ENCODE peak calls at places on chromosomes 4 and X, in eight cellular contexts. H is K562, Z is esophagus squamous epithelium, T is Panc1, I is MM.1S, L is fibroblast of lung, K is HCT116, R is hepatocyte. U is an unnamed sample.

GRCh38 chr4:150986085-150986484 is 29.0 kb downstream of the LRBA start:
- DNase-seq in L (no peak), K (no peak), Z (no peak), H (no peak), R (no peak), T (no peak), I (no peak), U (no peak)

GRCh38 chrX:117376460-117376859 is 740.1 kb downstream of the KLHL13 start:
- DNase-seq in H (no peak), I (no peak), R (peak), K (peak), T (peak), L (no peak), Z (no peak), U (peak)

GRCh38 chrX:155070038-155070437 is 898 bp downstream of the CMC4 start:
- DNase-seq in K (no peak), Z (no peak), R (no peak), I (no peak), H (no peak), L (no peak), T (no peak), U (no peak)

GRCh38 chr4:66911898-66912297 is 633.4 kb downstream of the CENPC start:
- DNase-seq in L (peak), K (no peak), H (no peak), Z (no peak), T (no peak), R (no peak), I (peak), U (peak)

GRCh38 chr4:7701866-7702649 is 237.6 kb downstream of the AFAP1 start:
- DNase-seq in I (no peak), H (no peak), T (no peak), R (no peak), K (no peak), L (no peak), Z (no peak), U (peak)

GRCh38 chrX:133053854-133054565 is 42.9 kb downstream of the USP26 start:
- DNase-seq in K (no peak), H (no peak), L (peak), I (no peak), R (no peak), Z (no peak), T (no peak), U (peak)

GRCh38 chr4:180665994-180666818 is 1577.0 kb upstream of the TENM3 start:
- DNase-seq in I (peak), Z (no peak), R (peak), K (peak), T (peak), L (peak), H (peak), U (peak)

GRCh38 chrX:133229361-133229760 is 11.2 kb upstream of the TFDP3 start:
- DNase-seq in L (peak), K (peak), Z (no peak), H (no peak), I (no peak), T (peak), R (peak), U (peak)

GRCh38 chrX:41779058-41779564 is 55.1 kb downstream of the GPR82 start:
- DNase-seq in T (peak), R (peak), L (peak), H (no peak), Z (no peak), I (no peak), K (peak), U (peak)

GRCh38 chr4:7513731-7514130 is 79.0 kb upstream of the PSAPL1 start:
- DNase-seq in Z (no peak), I (no peak), R (peak), H (no peak), T (no peak), L (peak), K (no peak), U (no peak)

GRCh38 chr4:173237722-173238121 is 69.1 kb downstream of the GALNT7 start:
- DNase-seq in H (no peak), L (no peak), K (no peak), T (no peak), I (no peak), Z (no peak), R (no peak), U (no peak)

GRCh38 chr4:72077346-72077745 is 45.5 kb downstream of the NPFFR2 start:
- DNase-seq in L (peak), H (no peak), Z (no peak), I (no peak), R (no peak), K (no peak), T (no peak), U (no peak)

GRCh38 chr4:73222466-73223257 is 35.9 kb downstream of the ANKRD17 start:
- DNase-seq in L (peak), R (peak), K (peak), H (peak), T (peak), I (peak), Z (peak), U (peak)

GRCh38 chr4:156634612-156635011 is 337.0 kb downstream of the PDGFC start:
- DNase-seq in K (no peak), H (no peak), Z (no peak), L (peak), I (no peak), T (no peak), R (no peak), U (no peak)

GRCh38 chrX:121902463-121902862 is 855.1 kb downstream of the GLUD2 start:
- DNase-seq in T (no peak), L (peak), Z (no peak), R (no peak), H (no peak), K (no peak), I (no peak), U (no peak)

GRCh38 chr4:86935499-86935832 is 655 bp downstream of the AFF1 start:
- DNase-seq in R (no peak), I (peak), K (no peak), T (no peak), Z (peak), L (no peak), H (no peak), U (no peak)

GRCh38 chr4:148962539-148963290 is 520.5 kb upstream of the NR3C2 start:
- DNase-seq in L (peak), K (no peak), H (no peak), T (no peak), I (no peak), Z (no peak), R (no peak), U (peak)

GRCh38 chr4:153465583-153465921 is 608 bp upstream of the TMEM131L start:
- DNase-seq in L (peak), I (peak), H (peak), K (peak), R (peak), Z (peak), T (no peak), U (no peak)

GRCh38 chrX:41781500-41781899 is 57.5 kb downstream of the GPR82 start:
- DNase-seq in H (peak), T (peak), K (peak), I (peak), R (peak), Z (no peak), L (peak), U (peak)

GRCh38 chrX:28312259-28312658 is 275.0 kb upstream of the IL1RAPL1 start:
- DNase-seq in H (no peak), I (no peak), L (no peak), R (no peak), T (no peak), Z (no peak), K (no peak), U (no peak)

GRCh38 chrX:110408949-110409588 is 50.4 kb downstream of the RTL9 start:
- DNase-seq in H (peak), R (no peak), L (no peak), Z (no peak), K (no peak), T (no peak), I (no peak), U (no peak)

GRCh38 chrX:15436220-15436619 is 52.0 kb upstream of the VEGFD start:
- DNase-seq in I (no peak), K (no peak), R (no peak), Z (no peak), L (no peak), T (no peak), H (no peak), U (no peak)

GRCh38 chr4:108204518-108204917 is 35.8 kb upstream of the LEF1 start:
- DNase-seq in H (no peak), R (no peak), K (no peak), Z (no peak), L (peak), T (no peak), I (no peak), U (peak)

GRCh38 chr4:65007841-65008439 is 598.7 kb upstream of the TECRL start:
- DNase-seq in H (peak), I (peak), R (peak), T (no peak), Z (no peak), K (peak), L (peak), U (peak)

GRCh38 chrX:40209951-40210617 is 112.3 kb upstream of the BCOR start:
- DNase-seq in T (no peak), Z (no peak), L (peak), K (no peak), H (no peak), R (no peak), I (no peak), U (peak)

GRCh38 chr4:118285931-118286330 is 66.9 kb downstream of the PRSS12 start:
- DNase-seq in R (no peak), K (no peak), Z (no peak), I (no peak), H (no peak), T (no peak), L (no peak), U (peak)

GRCh38 chrX:40996886-40997530 is 88.2 kb upstream of the USP9X start:
- DNase-seq in L (peak), R (peak), I (no peak), K (peak), T (no peak), Z (no peak), H (peak), U (peak)

GRCh38 chr4:147626903-147627302 is 9.7 kb downstream of the TMEM184C start:
- DNase-seq in T (no peak), H (no peak), I (no peak), L (no peak), K (no peak), Z (no peak), R (no peak), U (no peak)

GRCh38 chrX:1871887-1872286 is 257.0 kb downstream of the ASMT start:
- DNase-seq in L (no peak), H (no peak), K (no peak), R (no peak), Z (no peak), I (no peak), T (no peak), U (no peak)

GRCh38 chr4:21952549-21952948 is 4.0 kb upstream of the KCNIP4 start:
- DNase-seq in T (no peak), I (no peak), H (no peak), Z (no peak), L (no peak), K (no peak), R (no peak), U (no peak)

GRCh38 chr4:21946858-21947257 is 1.7 kb downstream of the KCNIP4 start:
- DNase-seq in L (no peak), T (no peak), Z (no peak), H (no peak), K (no peak), R (no peak), I (no peak), U (no peak)

GRCh38 chr4:21948347-21949072 is at the start of gene KCNIP4:
- DNase-seq in K (no peak), I (peak), Z (no peak), H (no peak), T (no peak), R (peak), L (peak), U (no peak)

GRCh38 chr4:21949073-21949457 is 493 bp upstream of the KCNIP4 start:
- DNase-seq in R (peak), T (no peak), L (peak), I (no peak), K (no peak), Z (no peak), H (no peak), U (no peak)

GRCh38 chr4:21947768-21948346 is 715 bp downstream of the KCNIP4 start:
- DNase-seq in I (no peak), H (no peak), T (no peak), Z (no peak), R (no peak), L (no peak), K (no peak), U (no peak)
- H3K4me3 ChIP-seq in I (peak), H (no peak), T (peak), Z (peak), R (no peak), L (no peak), K (no peak), U (no peak)

DNA sequence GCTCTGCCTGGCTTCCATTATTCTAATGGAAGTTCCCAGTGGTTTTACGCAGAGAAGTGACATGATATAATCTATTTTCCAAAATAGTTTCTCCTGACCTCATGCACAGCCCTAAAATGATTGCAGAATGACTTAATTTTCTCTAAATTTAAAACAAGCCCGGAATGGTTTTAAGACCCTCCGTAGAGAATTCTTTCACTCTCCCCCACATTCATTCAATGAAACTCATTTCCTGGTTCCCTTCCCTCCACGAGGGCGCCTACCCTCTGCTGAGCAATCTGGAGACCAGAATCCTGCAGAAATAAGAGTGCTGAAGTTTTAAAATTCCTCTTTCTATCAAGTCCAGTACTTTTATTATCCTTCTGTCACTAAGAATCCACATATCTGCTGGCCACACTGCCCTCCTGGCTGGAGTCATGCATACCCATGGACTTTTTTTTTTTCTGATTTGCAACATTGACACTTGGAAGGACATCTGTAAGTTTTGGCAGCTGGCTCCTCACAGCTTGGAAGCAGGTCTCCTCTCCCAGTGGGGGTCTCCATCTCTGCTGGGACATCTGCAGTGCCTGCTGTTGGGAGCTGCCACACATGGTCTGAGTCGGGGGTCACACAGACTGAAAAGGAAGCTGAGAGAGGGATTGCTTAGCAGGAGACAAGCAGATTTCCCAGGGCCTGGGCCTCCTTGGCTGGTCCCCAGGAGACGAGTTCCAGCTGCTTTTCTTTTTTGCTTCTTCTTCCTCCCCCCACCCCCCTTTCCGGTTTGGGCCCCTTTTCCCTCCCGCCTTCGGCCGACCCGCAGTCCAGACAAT is 86.1 kb downstream of the SOWAHB start:
- DNase-seq in L (peak), R (peak), H (no peak), I (no peak), Z (no peak), K (no peak), T (no peak), U (no peak)
- TF ChIP-seq CTCF in L (no peak), R (no peak), H (no peak), I (no peak), Z (no peak), K (no peak), T (no peak), U (no peak)

GRCh38 chrX:22136711-22137110 is 104.6 kb downstream of the PHEX start:
- DNase-seq in I (no peak), R (no peak), Z (no peak), K (no peak), H (no peak), T (no peak), L (no peak), U (no peak)
- H3K4me3 ChIP-seq in I (no peak), R (no peak), Z (no peak), K (no peak), H (no peak), T (no peak), L (no peak), U (peak)

GRCh38 chr4:83643036-83643435 is 107.1 kb downstream of the GPAT3 start:
- DNase-seq in I (no peak), H (no peak), L (no peak), R (no peak), Z (no peak), T (no peak), K (no peak), U (no peak)

GRCh38 chr4:83636930-83637329 is 101.0 kb downstream of the GPAT3 start:
- DNase-seq in K (no peak), T (no peak), L (no peak), Z (no peak), R (no peak), H (no peak), I (no peak), U (no peak)

GRCh38 chr4:83644677-83645639 is 109.0 kb downstream of the GPAT3 start:
- DNase-seq in H (peak), Z (no peak), R (peak), K (peak), T (peak), I (peak), L (peak), U (peak)

DNA sequence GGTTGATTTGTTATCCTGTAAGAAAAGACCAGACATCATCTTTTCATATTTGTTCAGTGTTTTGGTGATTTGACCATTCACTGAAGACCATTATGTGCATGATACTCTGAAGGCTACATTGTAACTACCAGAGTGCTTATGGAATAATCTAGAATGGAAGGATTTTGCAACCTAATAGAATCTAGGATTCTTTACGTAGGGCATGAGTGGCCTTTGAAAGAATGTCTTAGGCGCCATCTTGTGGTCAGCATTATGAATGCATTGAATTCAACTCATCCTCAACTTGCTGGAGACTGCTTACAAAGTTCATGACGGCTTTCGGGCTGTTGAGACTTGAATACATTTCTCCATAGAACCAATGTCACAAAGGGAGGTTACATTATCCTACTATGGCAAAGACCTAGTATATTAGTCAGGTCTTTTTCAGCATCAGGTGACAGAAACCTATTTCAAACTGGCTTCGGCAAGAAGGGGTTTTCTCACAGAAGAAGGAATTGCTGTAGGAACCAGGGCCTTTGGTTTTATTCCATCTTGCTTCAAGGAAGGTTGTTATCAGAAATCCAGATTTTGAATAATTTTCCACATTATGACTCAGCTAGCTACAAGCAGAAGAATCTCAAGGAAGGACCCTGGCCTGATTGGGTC is 104.1 kb downstream of the GPAT3 start:
- DNase-seq in Z (no peak), K (peak), H (peak), I (peak), R (peak), T (peak), L (peak), U (peak)
- TF ChIP-seq CTCF in Z (peak), K (peak), H (peak), I (peak), R (peak), T (peak), L (peak), U (peak)

GRCh38 chr4:13539047-13539720 is 5.1 kb downstream of the NKX3-2 start:
- DNase-seq in T (no peak), I (no peak), L (no peak), R (no peak), H (no peak), K (no peak), Z (no peak), U (no peak)

GRCh38 chr4:13539721-13540445 is 4.4 kb downstream of the NKX3-2 start:
- DNase-seq in T (no peak), Z (no peak), H (no peak), R (no peak), L (no peak), K (no peak), I (peak), U (no peak)

GRCh38 chr4:13541176-13541604 is 3.1 kb downstream of the NKX3-2 start:
- DNase-seq in Z (no peak), R (no peak), H (no peak), I (no peak), T (no peak), L (no peak), K (no peak), U (no peak)

GRCh38 chr4:13541720-13542576 is 2.4 kb downstream of the NKX3-2 start:
- DNase-seq in K (no peak), T (no peak), L (no peak), R (peak), Z (no peak), I (no peak), H (no peak), U (peak)

DNA sequence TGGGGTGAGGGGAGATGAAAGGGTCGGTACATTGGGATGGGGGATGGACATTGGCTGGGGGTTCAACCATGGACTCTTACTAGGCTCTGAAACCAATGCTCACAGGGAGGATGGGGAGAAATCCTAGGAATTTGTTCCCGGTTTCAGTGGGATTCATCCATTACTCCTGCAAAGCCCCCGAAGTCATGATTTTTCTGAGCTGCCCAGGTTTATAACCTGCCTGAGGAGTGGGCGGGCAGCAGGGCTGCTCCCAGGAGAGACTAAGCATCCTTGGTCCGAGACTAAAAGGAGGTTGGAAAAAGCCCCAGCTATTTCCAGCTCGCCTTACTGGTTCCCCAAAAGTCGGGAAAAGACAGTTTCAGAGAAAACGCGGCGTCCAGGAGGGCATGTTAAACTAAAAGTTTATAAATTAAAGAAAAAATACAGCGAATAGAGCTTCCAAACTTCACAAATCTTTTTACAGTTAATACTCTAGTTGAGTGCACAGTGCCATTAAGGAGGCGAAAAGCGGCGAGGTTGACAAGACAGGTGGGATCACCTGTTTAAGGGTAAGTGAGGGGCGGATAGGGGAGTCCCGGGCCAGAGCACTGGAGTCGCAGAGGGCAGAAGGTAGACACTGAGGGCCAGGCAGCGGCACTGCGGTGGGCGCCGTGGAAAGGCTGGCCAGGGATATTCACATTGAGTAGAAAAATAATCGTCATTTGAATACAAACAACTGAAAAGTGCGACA is 3.7 kb downstream of the NKX3-2 start:
- DNase-seq in K (no peak), L (no peak), H (no peak), Z (no peak), I (no peak), R (no peak), T (no peak), U (no peak)
- H3K4me3 ChIP-seq in K (no peak), L (no peak), H (no peak), Z (no peak), I (no peak), R (no peak), T (no peak), U (no peak)

DNA sequence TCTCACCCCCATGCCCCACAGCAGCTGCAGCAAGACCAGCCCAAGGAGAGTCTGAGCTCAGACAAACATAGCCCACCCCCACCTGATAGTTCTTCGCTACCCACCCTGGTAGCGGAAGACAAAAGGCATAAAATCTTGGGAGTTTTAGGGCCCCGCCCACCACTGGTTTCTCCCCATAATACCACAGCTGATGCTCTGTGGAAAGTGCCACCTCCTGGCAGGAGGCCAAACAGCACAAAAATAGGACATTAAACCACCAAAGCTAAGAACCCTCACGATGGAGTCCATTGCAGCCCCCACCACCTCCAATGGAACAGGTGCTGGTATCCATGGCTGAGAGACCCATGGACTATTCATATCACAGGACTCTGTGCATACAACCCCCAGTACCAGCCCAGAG is 226.7 kb downstream of the SNCA start:
- DNase-seq in T (no peak), Z (no peak), R (no peak), K (no peak), L (no peak), H (no peak), I (no peak), U (no peak)
- TF ChIP-seq CTCF in T (no peak), Z (no peak), R (no peak), K (no peak), L (no peak), H (no peak), I (no peak), U (no peak)

U was measured in bronchial epithelial cell.